ENCODE peak calls at places on chromosomes 5 and 9, in six cellular contexts. D, L, X, Z, K and C are unnamed samples. For H3K27me3, the result is how much of the 10 kb centered on the place peaks cover.

GRCh38 chr9:98311541-98311940 is 56.1 kb upstream of the TBC1D2 start:
- DNase-seq in Z (no peak), K (no peak), L (no peak), X (no peak), D (no peak), C (no peak)

GRCh38 chr5:80668016-80668969 is 13.5 kb upstream of the DHFR start:
- DNase-seq in X (no peak), Z (no peak), D (no peak), L (no peak), K (peak), C (peak)

GRCh38 chr5:90221947-90222346 is 187.6 kb downstream of the CETN3 start:
- DNase-seq in D (no peak), K (no peak), X (no peak), Z (peak), L (no peak), C (no peak)

GRCh38 chr9:5186416-5187169 is 1.2 kb upstream of the INSL6 start:
- DNase-seq in Z (peak), L (no peak), X (peak), K (peak), D (peak), C (peak)

GRCh38 chr5:138386290-138386689 is 33.8 kb downstream of the KDM3B start:
- DNase-seq in X (no peak), Z (peak), L (no peak), K (no peak), D (no peak), C (no peak)

GRCh38 chr9:118940477-118940876 is 428.8 kb downstream of the BRINP1 start:
- DNase-seq in K (no peak), X (no peak), L (no peak), Z (no peak), D (no peak), C (no peak)

GRCh38 chr5:172348084-172348483 is 64.5 kb upstream of the UBTD2 start:
- DNase-seq in L (no peak), X (no peak), D (no peak), K (no peak), Z (no peak), C (no peak)

GRCh38 chr5:68547621-68548020 is 332.1 kb downstream of the PIK3R1 start:
- DNase-seq in X (no peak), Z (peak), L (no peak), K (no peak), D (no peak), C (no peak)

GRCh38 chr9:134602547-134603362 is 38.8 kb upstream of the COL5A1 start:
- DNase-seq in L (no peak), K (no peak), Z (peak), X (peak), D (peak), C (no peak)

GRCh38 chr9:115606851-115607250 is 488.9 kb upstream of the TNC start:
- DNase-seq in L (no peak), X (no peak), K (no peak), D (no peak), Z (no peak), C (no peak)

GRCh38 chr5:122977306-122977705 is 59.2 kb downstream of the PPIC start:
- DNase-seq in Z (no peak), D (no peak), K (no peak), L (no peak), X (no peak), C (no peak)

GRCh38 chr5:52787600-52788504 is at the start of the genes ITGA1 and PELO:
- DNase-seq in Z (peak), D (peak), L (peak), K (peak), X (peak), C (peak)

GRCh38 chr5:121500262-121500792 is 351.4 kb upstream of the FTMT start:
- DNase-seq in K (no peak), D (no peak), L (no peak), Z (no peak), X (no peak), C (no peak)

GRCh38 chr9:115481769-115482168 is 363.8 kb upstream of the TNC start:
- DNase-seq in X (no peak), K (no peak), Z (no peak), D (no peak), L (no peak), C (no peak)

GRCh38 chr5:94709277-94709676 is 90.8 kb downstream of the SLF1 start:
- DNase-seq in X (no peak), K (no peak), D (no peak), L (no peak), Z (no peak), C (no peak)

GRCh38 chr9:27162045-27162444 is 53.0 kb downstream of the TEK start:
- DNase-seq in X (no peak), D (no peak), L (no peak), Z (peak), K (no peak), C (no peak)

GRCh38 chr9:129330711-129331279 is 152.7 kb upstream of the IER5L start:
- DNase-seq in K (no peak), Z (peak), X (no peak), D (no peak), L (no peak), C (no peak)

GRCh38 chr5:38404236-38404635 is 145.9 kb downstream of the EGFLAM start:
- DNase-seq in K (no peak), Z (no peak), D (no peak), X (no peak), L (no peak), C (peak)

GRCh38 chr5:72539726-72540125 is 32.5 kb upstream of the ZNF366 start:
- DNase-seq in L (no peak), X (no peak), Z (no peak), K (no peak), D (no peak), C (no peak)

GRCh38 chr9:114046876-114047275 is 31.2 kb downstream of the AMBP start:
- DNase-seq in X (no peak), K (no peak), Z (no peak), L (no peak), D (no peak), C (no peak)

GRCh38 chr5:169044982-169045381 is 256.0 kb downstream of the SLIT3 start:
- DNase-seq in K (no peak), Z (no peak), D (no peak), L (no peak), X (no peak), C (no peak)

GRCh38 chr5:59793000-59793399 is 100.5 kb downstream of the PDE4D start:
- DNase-seq in K (no peak), Z (peak), X (no peak), L (no peak), D (peak), C (no peak)

GRCh38 chr9:126617740-126618133 is 4.0 kb downstream of the LMX1B start:
- DNase-seq in D (no peak), X (no peak), K (no peak), Z (no peak), L (no peak), C (no peak)

GRCh38 chr9:78396087-78396486 is 99.2 kb downstream of the PSAT1 start:
- DNase-seq in D (no peak), L (no peak), K (no peak), Z (no peak), X (no peak), C (no peak)

GRCh38 chr9:95434116-95435073 is 82.4 kb downstream of the PTCH1 start:
- DNase-seq in X (no peak), K (no peak), D (no peak), L (no peak), Z (peak), C (no peak)

GRCh38 chr9:135346438-135347050 is 133.0 kb upstream of the PPP1R26 start:
- DNase-seq in K (no peak), X (no peak), L (no peak), Z (no peak), D (no peak), C (no peak)

GRCh38 chr5:3142261-3143027 is 391.0 kb upstream of the IRX2 start:
- DNase-seq in X (no peak), K (no peak), D (no peak), L (no peak), Z (no peak), C (no peak)
- H3K27me3 ChIP-seq in X (under half), K (under half), D (under half), L (under half), Z (under half), C (under half)

DNA sequence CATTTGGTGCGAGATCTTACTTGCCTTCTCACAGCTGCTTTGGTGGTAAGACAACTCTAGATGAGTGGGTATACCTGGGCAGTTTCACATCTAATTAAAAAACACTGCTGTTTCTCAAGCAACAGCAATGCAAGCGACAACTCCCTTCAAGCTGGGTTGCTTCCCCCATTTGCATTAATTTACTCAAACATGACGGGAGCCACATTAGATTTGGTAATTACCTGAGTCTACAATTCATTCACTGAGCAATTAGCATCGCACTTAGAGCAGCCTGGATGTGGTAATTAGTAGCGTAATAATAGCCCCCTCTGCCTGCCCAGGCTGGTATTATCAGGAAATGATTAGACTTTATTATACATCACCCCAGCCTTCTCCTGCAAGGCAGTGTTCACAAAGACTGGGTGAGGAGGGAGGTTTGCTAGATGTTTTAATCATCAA is 73.4 kb downstream of the FBXO38 start:
- DNase-seq in D (no peak), L (no peak), K (no peak), Z (no peak), X (no peak), C (peak)
- TF ChIP-seq CTCF in D (no peak), L (peak), K (peak), Z (peak), X (peak), C (peak)

DNA sequence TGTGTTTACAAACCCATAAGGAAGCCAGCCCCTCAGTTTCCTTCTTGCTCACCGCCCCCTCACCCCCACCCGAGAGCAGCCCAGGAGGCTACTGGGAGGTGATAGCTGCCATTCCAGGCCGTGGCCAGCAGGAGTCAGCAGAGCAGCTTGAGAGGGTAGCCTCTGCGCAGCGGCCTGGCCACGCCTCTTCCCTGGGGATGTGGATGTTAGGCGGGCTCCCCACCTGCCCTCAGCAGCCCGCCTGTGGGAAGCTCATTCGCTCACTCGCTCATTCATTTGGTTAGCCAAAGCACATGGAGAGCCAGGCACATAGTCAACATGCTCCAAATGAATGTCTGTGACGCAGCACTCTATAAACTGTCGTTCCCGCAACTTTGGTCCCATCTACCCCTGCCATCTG is 6.1 kb upstream of the DPM2 start:
- DNase-seq in K (peak), L (peak), D (peak), X (peak), Z (peak), C (peak)
- H3K27ac ChIP-seq in K (no peak), L (peak), D (no peak), X (no peak), Z (no peak), C (peak)

GRCh38 chr5:7875151-7875550 is 6.2 kb downstream of the MTRR start:
- DNase-seq in L (no peak), D (no peak), K (no peak), Z (no peak), X (no peak), C (no peak)
- H3K27me3 ChIP-seq in L (under half), D (under half), K (under half), Z (under half), X (under half), C (under half)